ENCODE peak calls at places on chromosomes 2 and 18, in ten cellular contexts. One of them, this sample, is unnamed.
A peak's percentile ranks its signal among the peaks of the same experiment; 100 is the strongest.

GRCh38 chr2:113854970-113855740 is 34.7 kb upstream of the ACTR3 start:
- DNase-seq in HCT116: no peak
- DNase-seq in right cardiac atrium: no peak
- DNase-seq in fibroblast of lung: no peak
- DNase-seq in mesenchymal stem cell: no peak
- DNase-seq in foreskin keratinocyte: no peak
- DNase-seq in psoas muscle: no peak
- DNase-seq in CD4-positive, alpha-beta memory T cell: no peak
- DNase-seq in heart right ventricle: no peak
- DNase-seq in Peyer's patch: no peak
- DNase-seq in this sample: no peak

GRCh38 chr2:141728886-141729285 is 401.9 kb downstream of the LRP1B start:
- DNase-seq in HCT116: no peak
- DNase-seq in right cardiac atrium: no peak
- DNase-seq in fibroblast of lung: no peak
- DNase-seq in mesenchymal stem cell: no peak
- DNase-seq in foreskin keratinocyte: no peak
- DNase-seq in psoas muscle: no peak
- DNase-seq in CD4-positive, alpha-beta memory T cell: no peak
- DNase-seq in heart right ventricle: no peak
- DNase-seq in Peyer's patch: no peak
- DNase-seq in this sample: peak; percentile 92

GRCh38 chr2:75416420-75417342 is 144.1 kb downstream of the EVA1A start:
- DNase-seq in HCT116: no peak
- DNase-seq in right cardiac atrium: no peak
- DNase-seq in fibroblast of lung: no peak
- DNase-seq in mesenchymal stem cell: no peak
- DNase-seq in foreskin keratinocyte: no peak
- DNase-seq in psoas muscle: no peak
- DNase-seq in CD4-positive, alpha-beta memory T cell: no peak
- DNase-seq in heart right ventricle: no peak
- DNase-seq in Peyer's patch: no peak
- DNase-seq in this sample: no peak

GRCh38 chr18:76412010-76412817 is 82.8 kb downstream of the ZNF516 start:
- DNase-seq in HCT116: no peak
- DNase-seq in right cardiac atrium: no peak
- DNase-seq in fibroblast of lung: no peak
- DNase-seq in mesenchymal stem cell: no peak
- DNase-seq in foreskin keratinocyte: no peak
- DNase-seq in psoas muscle: no peak
- DNase-seq in CD4-positive, alpha-beta memory T cell: no peak
- DNase-seq in heart right ventricle: no peak
- DNase-seq in Peyer's patch: peak; percentile 34
- DNase-seq in this sample: no peak

GRCh38 chr18:7950380-7951143 is 383.4 kb downstream of the PTPRM start:
- DNase-seq in HCT116: peak; percentile 87
- DNase-seq in right cardiac atrium: no peak
- DNase-seq in fibroblast of lung: peak; percentile 54
- DNase-seq in mesenchymal stem cell: peak; percentile 66
- DNase-seq in foreskin keratinocyte: peak; percentile 90
- DNase-seq in psoas muscle: no peak
- DNase-seq in CD4-positive, alpha-beta memory T cell: peak; percentile 64
- DNase-seq in heart right ventricle: no peak
- DNase-seq in Peyer's patch: peak; percentile 66
- DNase-seq in this sample: no peak

GRCh38 chr18:33716061-33716683 is 138.2 kb downstream of the ASXL3 start:
- DNase-seq in HCT116: no peak
- DNase-seq in right cardiac atrium: no peak
- DNase-seq in fibroblast of lung: no peak
- DNase-seq in mesenchymal stem cell: no peak
- DNase-seq in foreskin keratinocyte: no peak
- DNase-seq in psoas muscle: no peak
- DNase-seq in CD4-positive, alpha-beta memory T cell: no peak
- DNase-seq in heart right ventricle: no peak
- DNase-seq in Peyer's patch: no peak
- DNase-seq in this sample: no peak

GRCh38 chr18:12376034-12376717 is 851 bp downstream of the AFG3L2 start:
- DNase-seq in HCT116: no peak
- DNase-seq in right cardiac atrium: peak; percentile 27
- DNase-seq in fibroblast of lung: peak; percentile 18
- DNase-seq in mesenchymal stem cell: peak; percentile 52
- DNase-seq in foreskin keratinocyte: peak; percentile 29
- DNase-seq in psoas muscle: no peak
- DNase-seq in CD4-positive, alpha-beta memory T cell: no peak
- DNase-seq in heart right ventricle: peak; percentile 44
- DNase-seq in Peyer's patch: peak; percentile 57
- DNase-seq in this sample: peak; percentile 49

GRCh38 chr2:126876631-126877030 is 22.1 kb upstream of the TEX51 start:
- DNase-seq in HCT116: no peak
- DNase-seq in right cardiac atrium: no peak
- DNase-seq in fibroblast of lung: no peak
- DNase-seq in mesenchymal stem cell: no peak
- DNase-seq in foreskin keratinocyte: no peak
- DNase-seq in psoas muscle: no peak
- DNase-seq in CD4-positive, alpha-beta memory T cell: no peak
- DNase-seq in heart right ventricle: no peak
- DNase-seq in Peyer's patch: peak; percentile 9
- DNase-seq in this sample: no peak

GRCh38 chr2:235048549-235048948 is 96.7 kb downstream of the SH3BP4 start:
- DNase-seq in HCT116: no peak
- DNase-seq in right cardiac atrium: peak; percentile 53
- DNase-seq in fibroblast of lung: peak; percentile 22
- DNase-seq in mesenchymal stem cell: no peak
- DNase-seq in foreskin keratinocyte: no peak
- DNase-seq in psoas muscle: no peak
- DNase-seq in CD4-positive, alpha-beta memory T cell: no peak
- DNase-seq in heart right ventricle: no peak
- DNase-seq in Peyer's patch: peak; percentile 52
- DNase-seq in this sample: no peak

GRCh38 chr2:11366326-11366741 is 21.9 kb upstream of the ROCK2 start:
- DNase-seq in HCT116: no peak
- DNase-seq in right cardiac atrium: no peak
- DNase-seq in fibroblast of lung: no peak
- DNase-seq in mesenchymal stem cell: no peak
- DNase-seq in foreskin keratinocyte: no peak
- DNase-seq in psoas muscle: no peak
- DNase-seq in CD4-positive, alpha-beta memory T cell: no peak
- DNase-seq in heart right ventricle: no peak
- DNase-seq in Peyer's patch: no peak
- DNase-seq in this sample: no peak

DNA sequence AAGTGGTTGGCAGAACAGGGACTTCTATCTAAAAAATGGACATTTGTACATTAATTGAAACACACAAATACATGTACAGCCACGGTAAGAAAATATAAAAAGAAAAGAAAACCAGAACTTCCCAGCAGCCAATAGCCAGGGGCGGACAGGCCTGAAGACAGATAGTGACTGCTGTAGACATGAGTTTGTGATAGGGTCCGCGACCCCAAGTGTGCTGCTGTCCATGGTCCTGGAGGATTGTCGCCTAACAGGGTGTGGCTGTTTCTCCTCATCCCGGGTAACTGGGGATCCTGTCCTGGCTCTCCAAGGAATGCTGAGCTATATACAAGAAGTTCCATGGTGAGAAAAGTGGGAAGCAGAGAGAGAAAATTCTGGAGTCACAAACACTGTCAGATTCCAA is 266.6 kb upstream of the SALL3 start:
- DNase-seq in HCT116: no peak
- DNase-seq in right cardiac atrium: no peak
- DNase-seq in fibroblast of lung: no peak
- DNase-seq in mesenchymal stem cell: no peak
- DNase-seq in foreskin keratinocyte: no peak
- DNase-seq in psoas muscle: no peak
- DNase-seq in CD4-positive, alpha-beta memory T cell: no peak
- DNase-seq in heart right ventricle: no peak
- DNase-seq in Peyer's patch: no peak
- DNase-seq in this sample: peak; percentile 16
- H3K27ac ChIP-seq in HCT116: no peak overlapping the region
- H3K27ac ChIP-seq in right cardiac atrium: no peak overlapping the region
- H3K27ac ChIP-seq in fibroblast of lung: no peak overlapping the region
- H3K27ac ChIP-seq in mesenchymal stem cell: no peak overlapping the region
- H3K27ac ChIP-seq in foreskin keratinocyte: no peak overlapping the region
- H3K27ac ChIP-seq in psoas muscle: no peak overlapping the region
- H3K27ac ChIP-seq in CD4-positive, alpha-beta memory T cell: no peak overlapping the region
- H3K27ac ChIP-seq in heart right ventricle: no peak overlapping the region
- H3K27ac ChIP-seq in Peyer's patch: no peak overlapping the region
- H3K27ac ChIP-seq in this sample: no peak overlapping the region

GRCh38 chr2:65382776-65383357 is 49.5 kb downstream of the SPRED2 start:
- DNase-seq in HCT116: peak; percentile 96
- DNase-seq in right cardiac atrium: peak; percentile 85
- DNase-seq in fibroblast of lung: peak; percentile 80
- DNase-seq in mesenchymal stem cell: peak; percentile 91
- DNase-seq in foreskin keratinocyte: peak; percentile 98
- DNase-seq in psoas muscle: peak; percentile 80
- DNase-seq in CD4-positive, alpha-beta memory T cell: peak; percentile 80
- DNase-seq in heart right ventricle: peak; percentile 75
- DNase-seq in Peyer's patch: peak; percentile 91
- DNase-seq in this sample: peak; percentile 88

GRCh38 chr2:65382323-65382722 is 50.1 kb downstream of the SPRED2 start:
- DNase-seq in HCT116: no peak
- DNase-seq in right cardiac atrium: no peak
- DNase-seq in fibroblast of lung: no peak
- DNase-seq in mesenchymal stem cell: peak; percentile 30
- DNase-seq in foreskin keratinocyte: no peak
- DNase-seq in psoas muscle: no peak
- DNase-seq in CD4-positive, alpha-beta memory T cell: no peak
- DNase-seq in heart right ventricle: no peak
- DNase-seq in Peyer's patch: no peak
- DNase-seq in this sample: peak; percentile 55

GRCh38 chr2:65379721-65380171 is 52.7 kb downstream of the SPRED2 start:
- DNase-seq in HCT116: no peak
- DNase-seq in right cardiac atrium: no peak
- DNase-seq in fibroblast of lung: no peak
- DNase-seq in mesenchymal stem cell: no peak
- DNase-seq in foreskin keratinocyte: no peak
- DNase-seq in psoas muscle: no peak
- DNase-seq in CD4-positive, alpha-beta memory T cell: no peak
- DNase-seq in heart right ventricle: no peak
- DNase-seq in Peyer's patch: peak; percentile 77
- DNase-seq in this sample: no peak

GRCh38 chr2:65380243-65380642 is 52.2 kb downstream of the SPRED2 start:
- DNase-seq in HCT116: no peak
- DNase-seq in right cardiac atrium: no peak
- DNase-seq in fibroblast of lung: no peak
- DNase-seq in mesenchymal stem cell: peak; percentile 62
- DNase-seq in foreskin keratinocyte: peak; percentile 63
- DNase-seq in psoas muscle: no peak
- DNase-seq in CD4-positive, alpha-beta memory T cell: no peak
- DNase-seq in heart right ventricle: no peak
- DNase-seq in Peyer's patch: no peak
- DNase-seq in this sample: no peak

DNA sequence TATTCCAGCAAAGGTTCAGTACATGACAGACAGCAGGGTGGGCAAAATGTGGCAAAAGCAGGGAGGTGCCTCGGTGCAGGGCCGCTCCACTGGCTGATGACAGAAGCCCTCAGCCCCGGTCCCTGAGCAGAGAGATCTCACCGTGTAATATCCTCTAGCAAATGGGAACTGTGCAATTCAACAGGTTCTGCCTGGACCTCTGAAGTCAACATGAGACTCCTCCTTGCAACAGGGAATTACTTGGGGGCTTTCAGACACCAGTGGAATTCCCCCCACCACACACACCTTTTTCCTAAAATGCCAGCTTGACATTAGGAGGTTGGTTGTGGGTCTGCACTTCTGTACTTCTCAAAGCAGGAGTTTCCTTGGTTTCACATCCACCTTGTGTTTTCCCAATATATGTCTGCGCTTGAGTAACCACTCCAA is 50.8 kb downstream of the SPRED2 start:
- DNase-seq in HCT116: no peak
- DNase-seq in right cardiac atrium: no peak
- DNase-seq in fibroblast of lung: no peak
- DNase-seq in mesenchymal stem cell: peak; percentile 72
- DNase-seq in foreskin keratinocyte: no peak
- DNase-seq in psoas muscle: no peak
- DNase-seq in CD4-positive, alpha-beta memory T cell: no peak
- DNase-seq in heart right ventricle: no peak
- DNase-seq in Peyer's patch: no peak
- DNase-seq in this sample: no peak
- H3K4me1 ChIP-seq in HCT116: peaks cover 91% of the 10 kb centered on the region
- H3K4me1 ChIP-seq in right cardiac atrium: peaks cover 21% of the 10 kb centered on the region
- H3K4me1 ChIP-seq in fibroblast of lung: peaks cover 34% of the 10 kb centered on the region
- H3K4me1 ChIP-seq in mesenchymal stem cell: peaks cover 38% of the 10 kb centered on the region
- H3K4me1 ChIP-seq in foreskin keratinocyte: peaks cover 53% of the 10 kb centered on the region
- H3K4me1 ChIP-seq in psoas muscle: peaks cover 32% of the 10 kb centered on the region
- H3K4me1 ChIP-seq in CD4-positive, alpha-beta memory T cell: peaks cover 23% of the 10 kb centered on the region
- H3K4me1 ChIP-seq in heart right ventricle: peaks cover 90% of the 10 kb centered on the region
- H3K4me1 ChIP-seq in Peyer's patch: peaks cover 10% of the 10 kb centered on the region
- H3K4me1 ChIP-seq in this sample: peaks cover 30% of the 10 kb centered on the region

GRCh38 chr18:45503988-45504387 is 111.3 kb upstream of the SLC14A2 start:
- DNase-seq in HCT116: no peak
- DNase-seq in right cardiac atrium: no peak
- DNase-seq in fibroblast of lung: peak; percentile 22
- DNase-seq in mesenchymal stem cell: no peak
- DNase-seq in foreskin keratinocyte: no peak
- DNase-seq in psoas muscle: no peak
- DNase-seq in CD4-positive, alpha-beta memory T cell: no peak
- DNase-seq in heart right ventricle: no peak
- DNase-seq in Peyer's patch: no peak
- DNase-seq in this sample: no peak
- H3K27ac ChIP-seq in HCT116: no peak overlapping the region
- H3K27ac ChIP-seq in right cardiac atrium: no peak overlapping the region
- H3K27ac ChIP-seq in fibroblast of lung: no peak overlapping the region
- H3K27ac ChIP-seq in mesenchymal stem cell: no peak overlapping the region
- H3K27ac ChIP-seq in foreskin keratinocyte: no peak overlapping the region
- H3K27ac ChIP-seq in psoas muscle: no peak overlapping the region
- H3K27ac ChIP-seq in CD4-positive, alpha-beta memory T cell: no peak overlapping the region
- H3K27ac ChIP-seq in heart right ventricle: no peak overlapping the region
- H3K27ac ChIP-seq in Peyer's patch: peak overlapping the region; percentile 44
- H3K27ac ChIP-seq in this sample: no peak overlapping the region

GRCh38 chr2:177262137-177262536 is 2.4 kb downstream of the NFE2L2 start:
- DNase-seq in HCT116: no peak
- DNase-seq in right cardiac atrium: no peak
- DNase-seq in fibroblast of lung: no peak
- DNase-seq in mesenchymal stem cell: peak; percentile 37
- DNase-seq in foreskin keratinocyte: no peak
- DNase-seq in psoas muscle: no peak
- DNase-seq in CD4-positive, alpha-beta memory T cell: no peak
- DNase-seq in heart right ventricle: no peak
- DNase-seq in Peyer's patch: no peak
- DNase-seq in this sample: no peak

GRCh38 chr2:177262958-177263450 is 1.5 kb downstream of the NFE2L2 start:
- DNase-seq in HCT116: no peak
- DNase-seq in right cardiac atrium: no peak
- DNase-seq in fibroblast of lung: no peak
- DNase-seq in mesenchymal stem cell: peak; percentile 12
- DNase-seq in foreskin keratinocyte: no peak
- DNase-seq in psoas muscle: no peak
- DNase-seq in CD4-positive, alpha-beta memory T cell: no peak
- DNase-seq in heart right ventricle: no peak
- DNase-seq in Peyer's patch: no peak
- DNase-seq in this sample: no peak

GRCh38 chr2:177263451-177264208 is 897 bp downstream of the NFE2L2 start:
- DNase-seq in HCT116: peak; percentile 94
- DNase-seq in right cardiac atrium: peak; percentile 98
- DNase-seq in fibroblast of lung: peak; percentile 98
- DNase-seq in mesenchymal stem cell: peak; percentile 99
- DNase-seq in foreskin keratinocyte: peak; percentile 94
- DNase-seq in psoas muscle: peak; percentile 99
- DNase-seq in CD4-positive, alpha-beta memory T cell: peak; percentile 96
- DNase-seq in heart right ventricle: peak; percentile 99
- DNase-seq in Peyer's patch: peak; percentile 99
- DNase-seq in this sample: peak; percentile 95

GRCh38 chr2:177260398-177260797 is 4.1 kb downstream of the NFE2L2 start:
- DNase-seq in HCT116: no peak
- DNase-seq in right cardiac atrium: no peak
- DNase-seq in fibroblast of lung: no peak
- DNase-seq in mesenchymal stem cell: peak; percentile 23
- DNase-seq in foreskin keratinocyte: no peak
- DNase-seq in psoas muscle: no peak
- DNase-seq in CD4-positive, alpha-beta memory T cell: no peak
- DNase-seq in heart right ventricle: no peak
- DNase-seq in Peyer's patch: no peak
- DNase-seq in this sample: no peak

GRCh38 chr2:177261115-177261779 is 3.3 kb downstream of the NFE2L2 start:
- DNase-seq in HCT116: no peak
- DNase-seq in right cardiac atrium: no peak
- DNase-seq in fibroblast of lung: no peak
- DNase-seq in mesenchymal stem cell: peak; percentile 36
- DNase-seq in foreskin keratinocyte: no peak
- DNase-seq in psoas muscle: no peak
- DNase-seq in CD4-positive, alpha-beta memory T cell: no peak
- DNase-seq in heart right ventricle: no peak
- DNase-seq in Peyer's patch: no peak
- DNase-seq in this sample: no peak
- H3K4me1 ChIP-seq in HCT116: peaks cover 28% of the 10 kb centered on the region
- H3K4me1 ChIP-seq in right cardiac atrium: peaks cover 8% of the 10 kb centered on the region
- H3K4me1 ChIP-seq in fibroblast of lung: peaks cover 3% of the 10 kb centered on the region
- H3K4me1 ChIP-seq in mesenchymal stem cell: peaks cover 5% of the 10 kb centered on the region
- H3K4me1 ChIP-seq in foreskin keratinocyte: peaks cover 28% of the 10 kb centered on the region
- H3K4me1 ChIP-seq in psoas muscle: peaks cover 58% of the 10 kb centered on the region
- H3K4me1 ChIP-seq in CD4-positive, alpha-beta memory T cell: peaks cover 73% of the 10 kb centered on the region
- H3K4me1 ChIP-seq in heart right ventricle: peaks cover 68% of the 10 kb centered on the region
- H3K4me1 ChIP-seq in Peyer's patch: peaks cover 26% of the 10 kb centered on the region
- H3K4me1 ChIP-seq in this sample: peaks cover 8% of the 10 kb centered on the region